ENCODE peak calls at places on chromosome 7, in four cellular contexts. M, E, Y and S are unnamed samples.

GRCh38 chr7:70919491-70920073 is 212.4 kb upstream of the GALNT17 start:
- DNase-seq in M (no peak), E (no peak), Y (no peak), S (peak)

GRCh38 chr7:17402628-17403278 is 104.3 kb downstream of the AHR start:
- DNase-seq in M (no peak), E (no peak), Y (no peak), S (no peak)

GRCh38 chr7:142459557-142459963 is 201.7 kb upstream of the PRSS58 start:
- DNase-seq in M (no peak), E (peak), Y (peak), S (peak)

GRCh38 chr7:70402069-70402468 is 729.9 kb upstream of the GALNT17 start:
- DNase-seq in M (no peak), E (no peak), Y (no peak), S (no peak)

GRCh38 chr7:38506756-38507155 is 124.4 kb downstream of the AMPH start:
- DNase-seq in M (no peak), E (peak), Y (no peak), S (no peak)

GRCh38 chr7:23622469-23622868 is 25.3 kb downstream of the CCDC126 start:
- DNase-seq in M (no peak), E (peak), Y (no peak), S (no peak)

GRCh38 chr7:2964208-2964607 is 79.5 kb downstream of the CARD11 start:
- DNase-seq in M (no peak), E (no peak), Y (no peak), S (no peak)

GRCh38 chr7:83732305-83732704 is 83.4 kb upstream of the SEMA3E start:
- DNase-seq in M (no peak), E (no peak), Y (no peak), S (no peak)

GRCh38 chr7:105760549-105761447 is 115.6 kb downstream of the ATXN7L1 start:
- DNase-seq in M (no peak), E (peak), Y (no peak), S (no peak)

GRCh38 chr7:23913016-23913415 is 203.0 kb downstream of the STK31 start:
- DNase-seq in M (no peak), E (no peak), Y (no peak), S (no peak)

GRCh38 chr7:22578048-22578770 is 78.2 kb upstream of the STEAP1B start:
- DNase-seq in M (no peak), E (peak), Y (no peak), S (no peak)

GRCh38 chr7:26388256-26388655 is 96.6 kb downstream of the SNX10 start:
- DNase-seq in M (no peak), E (no peak), Y (no peak), S (no peak)

GRCh38 chr7:105011771-105012502 is 2.1 kb upstream of the KMT2E start:
- DNase-seq in M (no peak), E (no peak), Y (no peak), S (no peak)

GRCh38 chr7:155798673-155799439 is 13.4 kb downstream of the SHH start:
- DNase-seq in M (no peak), E (no peak), Y (no peak), S (no peak)

GRCh38 chr7:767580-767940 is 40.5 kb upstream of the PRKAR1B start:
- DNase-seq in M (no peak), E (no peak), Y (no peak), S (no peak)

GRCh38 chr7:127908430-127909258 is 122.6 kb downstream of the LRRC4 start:
- DNase-seq in M (no peak), E (peak), Y (no peak), S (no peak)

GRCh38 chr7:67413670-67414069 is 417.0 kb downstream of the TYW1 start:
- DNase-seq in M (no peak), E (no peak), Y (peak), S (no peak)

GRCh38 chr7:67414858-67415257 is 418.2 kb downstream of the TYW1 start:
- DNase-seq in M (no peak), E (no peak), Y (no peak), S (no peak)
- H3K56ac ChIP-seq in M (no peak), E (no peak), Y (no peak), S (no peak)

GRCh38 chr7:151008511-151009323 is 15.6 kb downstream of the ATG9B start:
- DNase-seq in M (peak), E (no peak), Y (peak), S (peak)

GRCh38 chr7:151005566-151005965 is 14.7 kb downstream of the NOS3 start:
- DNase-seq in M (no peak), E (no peak), Y (no peak), S (no peak)

GRCh38 chr7:151008143-151008510 is 16.2 kb downstream of the ATG9B start:
- DNase-seq in M (no peak), E (no peak), Y (peak), S (peak)

GRCh38 chr7:151007469-151007898 is 16.7 kb downstream of the NOS3 start:
- DNase-seq in M (no peak), E (no peak), Y (peak), S (no peak)

DNA sequence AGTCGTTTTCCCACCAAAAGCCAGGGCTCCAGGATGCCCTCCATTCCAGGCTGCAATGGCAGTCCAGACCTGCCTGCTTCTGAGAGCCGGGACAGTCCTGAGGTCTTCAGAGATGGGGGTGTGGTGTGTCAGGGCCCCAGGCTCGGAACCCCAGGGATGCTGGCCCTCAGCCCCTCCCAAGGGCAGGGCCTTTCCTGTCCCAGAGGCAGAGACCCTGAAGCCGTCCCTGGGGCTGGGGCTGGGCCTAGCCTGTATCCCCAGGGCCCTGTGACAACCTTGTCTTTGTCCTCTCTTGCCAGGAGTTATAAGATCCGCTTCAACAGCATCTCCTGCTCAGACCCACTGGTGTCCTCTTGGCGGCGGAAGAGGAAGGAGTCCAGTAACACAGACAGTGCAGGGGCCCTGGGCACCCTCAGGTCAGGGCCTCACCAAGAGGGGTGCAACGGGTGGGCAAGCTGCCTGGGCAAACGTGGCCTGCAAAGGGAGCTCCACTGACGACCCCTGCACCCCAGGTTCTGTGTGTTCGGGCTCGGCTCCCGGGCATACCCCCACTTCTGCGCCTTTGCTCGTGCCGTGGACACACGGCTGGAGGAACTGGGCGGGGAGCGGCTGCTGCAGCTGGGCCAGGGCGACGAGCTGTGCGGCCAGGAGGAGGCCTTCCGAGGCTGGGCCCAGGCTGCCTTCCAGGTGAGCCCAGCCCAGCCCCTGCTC is 15.9 kb downstream of the NOS3 start:
- DNase-seq in M (no peak), E (no peak), Y (peak), S (no peak)
- H2BK15ac ChIP-seq in M (no peak), E (no peak), Y (no peak), S (no peak)

DNA sequence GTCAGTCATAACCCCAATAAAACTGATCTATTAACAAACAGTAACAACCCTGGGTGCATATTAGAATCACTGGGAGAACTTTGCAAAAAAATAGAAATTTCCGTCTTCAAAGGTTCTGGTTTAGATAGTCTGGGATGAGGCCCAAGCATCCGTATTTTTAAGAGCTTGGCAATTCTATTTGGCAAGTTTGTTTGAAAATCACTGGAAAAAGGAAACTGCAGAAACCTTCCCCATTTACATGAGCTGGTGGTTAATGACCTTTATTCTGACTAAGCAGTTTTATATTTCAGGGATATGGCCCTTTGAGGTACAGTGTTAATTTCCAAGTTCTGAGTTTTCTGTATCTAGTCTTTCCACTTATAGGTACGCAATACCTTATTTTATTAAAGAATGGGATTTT is 115.8 kb upstream of the PRR15 start:
- DNase-seq in M (no peak), E (no peak), Y (no peak), S (no peak)
- H3K56ac ChIP-seq in M (no peak), E (no peak), Y (no peak), S (no peak)

GRCh38 chr7:37047260-37047659 is 323.0 kb upstream of the AOAH start:
- DNase-seq in M (no peak), E (no peak), Y (no peak), S (no peak)

GRCh38 chr7:37050801-37051200 is 326.5 kb upstream of the AOAH start:
- DNase-seq in M (no peak), E (no peak), Y (no peak), S (no peak)

GRCh38 chr7:37048674-37049073 is 324.4 kb upstream of the AOAH start:
- DNase-seq in M (no peak), E (no peak), Y (no peak), S (no peak)

GRCh38 chr7:37045786-37046185 is 321.5 kb upstream of the AOAH start:
- DNase-seq in M (no peak), E (no peak), Y (no peak), S (peak)

DNA sequence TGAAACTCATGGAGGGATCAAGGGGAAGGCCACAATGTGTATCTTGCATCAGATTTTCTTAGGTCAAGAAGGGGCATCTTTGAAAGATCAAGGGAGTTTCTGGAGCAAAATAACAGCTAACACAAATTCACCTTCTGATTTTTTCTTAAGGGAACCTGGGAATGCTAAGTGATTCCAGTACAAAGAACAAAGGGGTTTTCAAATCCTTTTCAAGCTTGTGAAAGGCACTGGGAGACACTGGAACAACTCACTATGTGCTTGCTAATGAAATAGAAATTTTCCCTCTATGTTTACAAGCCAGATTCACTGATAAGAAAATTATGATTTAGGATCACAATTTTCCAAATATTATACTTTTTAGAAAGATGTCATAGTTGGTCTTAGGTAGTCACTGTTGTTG is 322.4 kb upstream of the AOAH start:
- DNase-seq in M (no peak), E (no peak), Y (no peak), S (no peak)
- H2BK15ac ChIP-seq in M (no peak), E (no peak), Y (no peak), S (no peak)